ENCODE peak calls at places on chromosome 22, in eight cellular contexts. G, C, L, Z, Y, S, E and X are unnamed samples.

GRCh38 chr22:27270818-27271510 is 530.6 kb downstream of the MN1 start:
- DNase-seq in G (peak), C (no peak), L (no peak), Z (no peak), Y (no peak), S (no peak), E (no peak), X (no peak)

GRCh38 chr22:35835998-35836691 is 118.5 kb downstream of the APOL5 start:
- DNase-seq in G (peak), C (peak), L (no peak), Z (no peak), Y (peak), S (no peak), E (peak), X (no peak)

GRCh38 chr22:28435271-28435825 is 244.3 kb downstream of the TTC28 start:
- DNase-seq in G (no peak), C (no peak), L (no peak), Z (no peak), Y (no peak), S (peak), E (no peak), X (no peak)

GRCh38 chr22:24730864-24731263 is 43.7 kb downstream of the PIWIL3 start:
- DNase-seq in G (no peak), C (no peak), L (no peak), Z (no peak), Y (no peak), S (no peak), E (no peak), X (no peak)

GRCh38 chr22:28442264-28442950 is 237.2 kb downstream of the TTC28 start:
- DNase-seq in G (peak), C (peak), L (peak), Z (peak), Y (no peak), S (peak), E (peak), X (peak)

GRCh38 chr22:23400286-23400981 is 179.7 kb downstream of the IGLL1 start:
- DNase-seq in G (no peak), C (no peak), L (no peak), Z (no peak), Y (no peak), S (peak), E (no peak), X (no peak)

GRCh38 chr22:47138898-47139789 is 376.7 kb downstream of the TBC1D22A start:
- DNase-seq in G (no peak), C (peak), L (no peak), Z (no peak), Y (no peak), S (no peak), E (no peak), X (no peak)

GRCh38 chr22:37627545-37627944 is 11.9 kb upstream of the SH3BP1 start:
- DNase-seq in G (no peak), C (peak), L (no peak), Z (peak), Y (no peak), S (no peak), E (no peak), X (peak)

GRCh38 chr22:39534591-39535301 is 2.2 kb upstream of the RPS19BP1 start:
- DNase-seq in G (peak), C (peak), L (peak), Z (peak), Y (peak), S (peak), E (no peak), X (peak)

GRCh38 chr22:20590477-20591294 is 83.3 kb downstream of the MED15 start:
- DNase-seq in G (no peak), C (no peak), L (no peak), Z (no peak), Y (no peak), S (no peak), E (no peak), X (no peak)

GRCh38 chr22:28129319-28129962 is 210.4 kb upstream of the PITPNB start:
- DNase-seq in G (no peak), C (no peak), L (no peak), Z (no peak), Y (no peak), S (no peak), E (no peak), X (no peak)

GRCh38 chr22:32897400-32897799 is 95.9 kb downstream of the TIMP3 start:
- DNase-seq in G (peak), C (no peak), L (no peak), Z (no peak), Y (no peak), S (no peak), E (peak), X (no peak)

GRCh38 chr22:27493797-27494196 is 307.8 kb downstream of the MN1 start:
- DNase-seq in G (no peak), C (no peak), L (no peak), Z (no peak), Y (no peak), S (no peak), E (no peak), X (no peak)